ENCODE peak calls at places on chromosomes 12 and 14, in nine cellular contexts. O is CD4-positive, CD25-positive, alpha-beta regulatory T cell; W is K562; J is DND-41; X is esophagus squamous epithelium; Q is endodermal cell; A is spleen; L is heart left ventricle; N is body of pancreas. I is an unnamed sample.

GRCh38 chr12:18239561-18239960 is 21.8 kb upstream of the PIK3C2G start:
- DNase-seq in N (no peak), J (no peak), L (no peak), X (no peak), A (no peak), O (no peak), Q (no peak), W (no peak), I (no peak)

GRCh38 chr14:77022219-77022852 is 6.2 kb downstream of the IRF2BPL start:
- DNase-seq in L (no peak), Q (no peak), X (no peak), N (peak; percentile 67), A (no peak), O (no peak), W (no peak), J (no peak), I (no peak)

GRCh38 chr14:46300765-46301164 is 350.8 kb downstream of the RPL10L start:
- DNase-seq in L (no peak), O (no peak), Q (no peak), N (no peak), A (no peak), W (no peak), X (no peak), J (no peak), I (no peak)

GRCh38 chr12:109378579-109378978 is 30.9 kb downstream of the MYO1H start:
- DNase-seq in W (no peak), J (no peak), L (no peak), A (no peak), X (no peak), Q (no peak), N (no peak), O (no peak), I (no peak)

GRCh38 chr12:915090-915489 is 34.4 kb downstream of the RAD52 start:
- DNase-seq in A (no peak), L (no peak), X (no peak), O (no peak), W (no peak), Q (peak; percentile 65), J (peak; percentile 22), N (no peak), I (no peak)

GRCh38 chr14:71497645-71498086 is 434.6 kb upstream of the RGS6 start:
- DNase-seq in Q (no peak), J (peak; percentile 17), N (no peak), A (no peak), L (no peak), W (no peak), O (no peak), X (no peak), I (no peak)

GRCh38 chr12:98424726-98425401 is 90.5 kb upstream of the TMPO start:
- DNase-seq in A (no peak), L (peak; percentile 55), X (no peak), J (peak; percentile 67), O (peak; percentile 35), Q (peak; percentile 90), W (peak; percentile 72), N (peak; percentile 83), I (no peak)

GRCh38 chr12:50637870-50638481 is 125.9 kb upstream of the ATF1 start:
- DNase-seq in L (no peak), X (no peak), W (peak; percentile 50), N (no peak), O (peak; percentile 69), J (no peak), Q (no peak), A (no peak), I (no peak)

GRCh38 chr12:75883241-75883640 is 148.3 kb downstream of the PHLDA1 start:
- DNase-seq in X (no peak), W (no peak), N (peak; percentile 10), A (no peak), O (no peak), L (no peak), J (no peak), Q (no peak), I (no peak)

GRCh38 chr12:125193798-125194562 is 128.7 kb downstream of the AACS start:
- DNase-seq in J (no peak), O (no peak), A (no peak), X (no peak), W (peak; percentile 29), Q (peak; percentile 83), L (no peak), N (no peak), I (no peak)

GRCh38 chr14:96148631-96149030 is 56.0 kb upstream of the BDKRB2 start:
- DNase-seq in L (no peak), N (peak; percentile 30), W (no peak), Q (no peak), A (no peak), J (no peak), O (no peak), X (no peak), I (no peak)

GRCh38 chr14:89540009-89540829 is 123.2 kb upstream of the FOXN3 start:
- DNase-seq in N (peak; percentile 46), L (no peak), J (no peak), X (no peak), A (no peak), Q (no peak), W (no peak), O (no peak), I (no peak)

GRCh38 chr14:49484180-49484579 is 102.0 kb downstream of the RPS29 start:
- DNase-seq in Q (no peak), N (no peak), L (no peak), J (no peak), O (no peak), X (no peak), A (no peak), W (no peak), I (no peak)

GRCh38 chr12:64178122-64178521 is 44.0 kb downstream of the KICS2 start:
- DNase-seq in O (no peak), J (no peak), W (no peak), L (no peak), A (no peak), N (no peak), X (no peak), Q (no peak), I (no peak)
- H3K4me3 ChIP-seq in O (no peak overlapping the region), J (no peak overlapping the region), W (no peak overlapping the region), L (no peak overlapping the region), A (no peak overlapping the region), N (no peak overlapping the region), X (no peak overlapping the region), Q (no peak overlapping the region), I (no peak overlapping the region)

DNA sequence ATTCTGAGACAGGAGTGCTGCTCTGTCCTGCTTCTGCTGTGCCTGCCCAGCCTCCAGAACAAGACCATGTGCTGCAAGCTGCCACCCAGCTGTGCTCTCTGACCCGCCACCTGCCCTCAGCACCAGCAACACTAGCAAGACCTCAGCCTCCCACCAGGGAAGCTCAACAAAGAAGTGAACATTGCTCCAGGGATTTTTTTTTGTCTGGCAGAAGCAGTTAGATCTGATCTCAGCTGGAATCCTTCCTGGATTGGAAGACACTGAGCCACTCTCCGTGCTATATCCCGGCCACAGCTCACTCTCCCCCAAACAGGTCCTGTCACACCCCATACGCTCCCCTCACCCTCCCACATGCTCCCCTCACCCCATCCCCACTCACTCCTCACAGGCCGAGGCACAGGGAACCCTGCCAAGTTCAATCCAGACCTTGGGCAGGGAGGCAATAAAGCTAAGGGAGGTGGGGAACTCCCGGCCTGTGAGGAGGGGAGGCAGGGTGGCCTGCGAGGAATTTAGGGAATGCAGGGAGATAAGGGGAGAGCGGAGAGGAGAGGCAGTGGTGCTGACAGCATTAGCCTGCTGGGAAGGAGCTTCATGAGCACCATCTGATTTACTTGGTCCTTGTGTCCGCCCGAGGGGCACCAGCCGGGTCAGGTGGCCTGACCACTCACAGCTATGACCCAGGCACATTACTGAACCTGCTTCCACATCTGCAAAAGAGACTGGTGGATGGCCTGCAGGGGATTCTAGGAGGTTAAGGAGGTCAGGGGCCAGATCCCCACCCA is 29.7 kb downstream of the CCDC85C start:
- DNase-seq in W (no peak), J (no peak), Q (peak; percentile 91), O (no peak), L (peak; percentile 73), X (no peak), A (no peak), N (peak; percentile 78), I (no peak)
- H3K4me1 ChIP-seq in W (peaks cover 72% of the 10 kb centered on the region), J (no peaks in the 10 kb centered on the region), Q (peaks cover 72% of the 10 kb centered on the region), O (no peaks in the 10 kb centered on the region), L (peaks cover 74% of the 10 kb centered on the region), X (peaks cover 100% of the 10 kb centered on the region), A (peaks cover 64% of the 10 kb centered on the region), N (peaks cover 100% of the 10 kb centered on the region), I (peaks cover 63% of the 10 kb centered on the region)

DNA sequence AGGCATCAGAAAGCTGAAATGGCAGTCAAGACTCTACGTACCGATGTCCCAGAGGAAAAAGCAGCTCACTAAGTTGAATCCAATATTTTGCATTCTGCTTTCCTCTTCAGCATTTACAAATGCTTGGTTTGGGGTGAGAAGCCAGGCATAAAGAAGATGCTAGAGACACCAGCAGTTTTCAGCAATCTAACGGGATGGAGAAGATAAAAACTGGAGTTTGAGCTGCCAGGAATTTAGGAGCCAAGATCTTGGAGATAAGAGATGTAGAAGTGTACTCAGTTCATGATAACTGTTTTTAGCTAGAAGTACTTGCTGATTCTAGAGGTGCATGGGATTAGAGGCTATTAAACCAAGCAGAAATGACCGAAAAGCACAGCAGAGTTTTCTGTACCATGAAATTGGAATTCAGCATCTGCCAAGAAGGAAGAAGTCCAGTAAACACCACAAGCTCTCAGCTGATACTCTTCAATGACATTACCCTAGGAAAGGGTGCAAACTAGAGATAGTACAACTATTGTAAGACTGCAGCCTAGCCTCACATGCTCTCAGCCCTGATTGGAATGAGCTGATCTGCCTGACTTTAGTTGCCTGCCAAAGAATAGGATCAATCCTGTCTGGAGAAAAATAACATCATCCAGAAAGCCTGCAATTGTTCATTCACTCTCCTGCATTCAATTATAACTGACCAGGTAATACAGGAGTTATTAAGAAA is 7.4 kb upstream of the ALDH1L2 start:
- DNase-seq in N (no peak), A (no peak), W (no peak), J (no peak), X (no peak), O (no peak), L (no peak), Q (no peak), I (no peak)
- H3K4me3 ChIP-seq in N (no peak overlapping the region), A (no peak overlapping the region), W (no peak overlapping the region), J (no peak overlapping the region), X (peak overlapping the region; percentile 29), O (no peak overlapping the region), L (no peak overlapping the region), Q (no peak overlapping the region), I (no peak overlapping the region)

GRCh38 chr12:116138380-116138779 is 139.1 kb downstream of the MED13L start:
- DNase-seq in W (no peak), O (no peak), L (no peak), X (no peak), N (no peak), J (no peak), Q (no peak), A (no peak), I (no peak)
- H3K4me1 ChIP-seq in W (peaks cover 10% of the 10 kb centered on the region), O (peaks cover 13% of the 10 kb centered on the region), L (peaks cover 30% of the 10 kb centered on the region), X (peaks cover 90% of the 10 kb centered on the region), N (peaks cover 28% of the 10 kb centered on the region), J (peaks cover 11% of the 10 kb centered on the region), Q (peaks cover 7% of the 10 kb centered on the region), A (peaks cover 93% of the 10 kb centered on the region), I (peaks cover 55% of the 10 kb centered on the region)

I was measured in upper lobe of right lung.